ENCODE peak calls at places on chromosomes 6 and 20, in seven cellular contexts. C is aorta; R is gastrocnemius medialis; D is right atrium auricular region; Y is naive thymus-derived CD4-positive, alpha-beta T cell; G is body of pancreas; F is cardiac muscle cell. S is an unnamed sample. For H3K27me3, the result is how much of the 10 kb centered on the place peaks cover.

GRCh38 chr6:113630738-113631535 is 226.2 kb upstream of the MARCKS start:
- DNase-seq in C (peak), R (peak), D (no peak), Y (no peak), G (no peak), F (peak), S (peak)

GRCh38 chr6:4130357-4130987 is 4.9 kb downstream of the ECI2 start:
- DNase-seq in C (no peak), R (no peak), D (no peak), Y (no peak), G (peak), F (no peak), S (peak)

GRCh38 chr20:63255911-63256704 is 1.8 kb upstream of the NKAIN4 start:
- DNase-seq in C (no peak), R (no peak), D (no peak), Y (no peak), G (no peak), F (no peak), S (no peak)

GRCh38 chr6:90000864-90001731 is 106.8 kb downstream of the GJA10 start:
- DNase-seq in C (no peak), R (no peak), D (no peak), Y (no peak), G (no peak), F (peak), S (no peak)

GRCh38 chr6:128463942-128464341 is 56.5 kb downstream of the PTPRK start:
- DNase-seq in C (no peak), R (no peak), D (no peak), Y (no peak), G (no peak), F (peak), S (peak)

GRCh38 chr6:161091972-161092701 is 100.6 kb downstream of the MAP3K4 start:
- DNase-seq in C (no peak), R (no peak), D (no peak), Y (no peak), G (no peak), F (no peak), S (no peak)

GRCh38 chr6:132202569-132202968 is 198.7 kb downstream of the MOXD1 start:
- DNase-seq in C (no peak), R (no peak), D (no peak), Y (no peak), G (no peak), F (peak), S (no peak)

GRCh38 chr6:5580736-5581568 is 319.6 kb downstream of the FARS2 start:
- DNase-seq in C (no peak), R (no peak), D (no peak), Y (peak), G (no peak), F (no peak), S (no peak)

GRCh38 chr20:10006461-10006860 is 28.3 kb upstream of the ANKEF1 start:
- DNase-seq in C (no peak), R (no peak), D (no peak), Y (no peak), G (no peak), F (no peak), S (no peak)

GRCh38 chr6:163416640-163417253 is 2.2 kb downstream of the QKI start:
- DNase-seq in C (no peak), R (no peak), D (no peak), Y (peak), G (peak), F (peak), S (no peak)

GRCh38 chr6:42200035-42200434 is 5.3 kb upstream of the GUCA1B start:
- DNase-seq in C (no peak), R (no peak), D (no peak), Y (no peak), G (no peak), F (peak), S (no peak)

GRCh38 chr20:3680701-3681351 is 984 bp downstream of the ADAM33 start:
- DNase-seq in C (peak), R (no peak), D (no peak), Y (no peak), G (no peak), F (no peak), S (no peak)

GRCh38 chr20:4666001-4666470 is 55.7 kb upstream of the PRND start:
- DNase-seq in C (peak), R (no peak), D (no peak), Y (no peak), G (no peak), F (peak), S (no peak)

GRCh38 chr6:42754759-42755158 is 8.9 kb upstream of the TBCC start:
- DNase-seq in C (no peak), R (no peak), D (no peak), Y (no peak), G (no peak), F (no peak), S (no peak)

GRCh38 chr6:2560903-2561698 is 189.6 kb downstream of the MYLK4 start:
- DNase-seq in C (no peak), R (no peak), D (no peak), Y (no peak), G (no peak), F (no peak), S (no peak)

GRCh38 chr20:61736751-61737310 is 328.9 kb downstream of the TAF4 start:
- DNase-seq in C (peak), R (no peak), D (no peak), Y (no peak), G (no peak), F (no peak), S (no peak)
- H3K27me3 ChIP-seq in C (under half), R (under half), D (under half), Y (under half), G (under half), F (under half), S (under half)

DNA sequence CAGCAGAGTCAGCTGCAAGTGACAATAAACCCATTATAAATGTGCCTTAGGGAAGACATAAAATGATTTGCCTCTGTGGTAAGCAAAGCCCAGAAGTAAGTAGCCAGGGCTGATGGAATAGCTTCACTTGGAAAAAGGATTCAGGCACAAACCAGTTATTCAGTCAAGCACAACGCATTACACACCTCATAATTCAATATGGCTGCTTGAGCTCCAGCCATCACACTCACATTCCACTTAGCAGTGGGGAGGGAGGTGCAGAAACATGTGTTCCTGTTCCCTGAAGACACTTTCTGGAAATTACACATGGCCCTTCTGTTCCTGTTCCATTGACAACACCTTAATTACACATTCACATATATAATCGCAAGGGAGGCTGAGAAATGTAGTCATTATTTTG is 231.3 kb downstream of the PREX1 start:
- DNase-seq in C (no peak), R (no peak), D (no peak), Y (no peak), G (no peak), F (no peak), S (no peak)
- H3K27me3 ChIP-seq in C (under half), R (under half), D (under half), Y (under half), G (under half), F (under half), S (under half)

GRCh38 chr6:15288856-15289255 is 43.0 kb downstream of the JARID2 start:
- DNase-seq in C (no peak), R (no peak), D (no peak), Y (no peak), G (no peak), F (no peak), S (peak)
- H3K27me3 ChIP-seq in C (under half), R (under half), D (under half), Y (under half), G (under half), F (under half), S (under half)

DNA sequence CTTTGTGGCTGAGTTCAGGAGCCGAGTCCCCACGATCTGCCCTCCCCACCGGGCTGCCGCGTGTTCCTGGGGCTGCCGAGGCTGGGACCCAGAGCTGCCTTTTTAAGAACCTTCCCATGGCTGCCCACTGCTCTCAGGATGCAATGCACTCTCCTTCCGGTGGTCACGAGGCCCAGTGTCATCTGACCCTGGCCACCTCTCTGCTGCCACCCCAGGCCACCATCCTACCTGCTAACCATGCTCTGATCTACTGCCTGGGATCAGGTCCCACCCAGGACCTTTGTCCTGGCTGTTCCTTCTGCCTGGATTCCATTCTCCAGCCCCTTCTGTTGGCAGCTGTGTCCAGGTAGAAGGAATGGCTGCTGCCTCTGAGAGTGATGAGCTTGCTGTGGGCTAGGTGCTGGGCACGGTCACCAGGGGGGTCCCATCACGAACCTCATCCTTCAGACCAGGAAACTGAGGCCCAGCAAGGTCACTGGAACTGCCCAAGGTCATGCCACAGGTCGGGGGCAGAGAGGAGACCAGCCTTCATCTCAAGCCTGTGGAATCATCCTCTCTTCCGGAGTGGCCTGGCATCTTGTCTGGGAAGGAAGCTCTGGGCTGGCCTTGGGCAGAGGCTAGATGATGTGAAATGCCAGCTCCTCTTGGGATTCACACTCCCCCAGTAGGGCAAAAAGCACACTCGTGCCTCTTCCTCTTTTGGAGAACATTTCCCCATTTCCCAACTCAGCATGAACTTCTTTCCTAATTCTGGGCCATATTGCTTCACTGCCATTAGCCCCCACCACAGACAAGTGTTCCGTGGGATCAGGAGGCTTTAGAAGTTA is 20.5 kb downstream of the PCK1 start:
- DNase-seq in C (peak), R (no peak), D (no peak), Y (no peak), G (no peak), F (no peak), S (peak)
- H3K27me3 ChIP-seq in C (under half), R (under half), D (under half), Y (under half), G (under half), F (under half), S (under half)

DNA sequence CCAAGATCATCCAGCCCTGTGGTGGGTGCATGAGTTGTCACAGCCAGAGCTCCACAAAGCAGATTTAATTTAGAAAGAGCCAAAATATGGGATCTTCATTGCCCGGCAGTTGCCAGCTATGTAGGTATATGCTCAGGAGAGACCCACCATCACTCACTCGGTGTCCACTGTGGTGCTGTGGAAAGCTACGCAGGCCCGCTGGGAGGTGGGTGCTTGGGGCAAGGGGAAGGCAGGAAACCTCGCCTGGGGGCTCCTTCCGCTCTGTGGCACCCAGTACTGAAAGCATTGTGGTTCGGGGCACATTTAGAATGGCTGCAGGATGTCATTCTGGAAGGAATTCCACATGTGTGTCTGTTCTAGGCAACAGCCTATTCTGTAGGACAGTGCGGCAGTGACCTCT is 259.9 kb downstream of the TAF4 start:
- DNase-seq in C (no peak), R (no peak), D (no peak), Y (no peak), G (no peak), F (no peak), S (no peak)
- H3K27me3 ChIP-seq in C (under half), R (under half), D (under half), Y (under half), G (under half), F (under half), S (under half)

DNA sequence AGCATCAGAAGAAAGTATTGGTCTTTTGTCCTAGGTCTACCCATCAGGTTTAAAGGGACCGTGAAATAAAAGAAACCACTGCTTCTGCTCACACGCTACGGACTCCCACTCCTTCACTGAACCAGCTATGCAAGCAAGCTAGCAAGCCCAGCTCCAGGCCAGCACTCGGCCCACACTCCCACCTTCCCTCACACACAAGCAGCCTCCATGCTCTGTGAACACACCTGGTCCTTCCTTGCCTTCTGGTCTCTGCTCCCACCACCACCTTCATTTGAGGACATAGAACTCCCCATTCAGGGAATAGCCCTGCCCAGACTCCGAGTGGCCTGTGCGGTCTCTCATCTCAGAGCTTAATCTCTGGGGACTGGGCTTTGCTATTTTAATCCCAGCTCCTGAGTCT is 436.4 kb upstream of the CDH4 start:
- DNase-seq in C (no peak), R (no peak), D (no peak), Y (no peak), G (no peak), F (no peak), S (no peak)
- H3K27me3 ChIP-seq in C (under half), R (under half), D (under half), Y (under half), G (under half), F (under half), S (under half)

GRCh38 chr20:47191074-47191673 is 165.3 kb downstream of the ZMYND8 start:
- DNase-seq in C (no peak), R (no peak), D (no peak), Y (no peak), G (no peak), F (no peak), S (no peak)

GRCh38 chr20:47188540-47188939 is 168.0 kb downstream of the ZMYND8 start:
- DNase-seq in C (no peak), R (no peak), D (no peak), Y (no peak), G (no peak), F (peak), S (no peak)

GRCh38 chr20:47189060-47189459 is 167.4 kb downstream of the ZMYND8 start:
- DNase-seq in C (no peak), R (no peak), D (no peak), Y (no peak), G (no peak), F (peak), S (no peak)

GRCh38 chr20:47187450-47188195 is 168.9 kb downstream of the ZMYND8 start:
- DNase-seq in C (no peak), R (no peak), D (no peak), Y (no peak), G (no peak), F (no peak), S (no peak)
- H3K27me3 ChIP-seq in C (under half), R (under half), D (under half), Y (under half), G (under half), F (under half), S (under half)

GRCh38 chr20:53264604-53265003 is 292.4 kb downstream of the TSHZ2 start:
- DNase-seq in C (no peak), R (no peak), D (no peak), Y (no peak), G (no peak), F (no peak), S (no peak)
- H3K27me3 ChIP-seq in C (under half), R (under half), D (under half), Y (under half), G (under half), F (under half), S (under half)

GRCh38 chr6:54698974-54699373 is 147.6 kb upstream of the FAM83B start:
- DNase-seq in C (no peak), R (no peak), D (no peak), Y (no peak), G (no peak), F (no peak), S (no peak)
- H3K27me3 ChIP-seq in C (under half), R (under half), D (under half), Y (under half), G (under half), F (under half), S (under half)

GRCh38 chr6:7219310-7219709 is 93.7 kb downstream of the SSR1 start:
- DNase-seq in C (no peak), R (peak), D (no peak), Y (no peak), G (peak), F (peak), S (peak)
- H3K27me3 ChIP-seq in C (under half), R (under half), D (under half), Y (under half), G (under half), F (under half), S (under half)

S was measured in adrenal gland.